ENCODE peak calls at places on chromosome 22, in seven cellular contexts. K is transverse colon, X is sigmoid colon, T is ovary, Y is prostate gland, O is HepG2, B is A549. L is an unnamed sample.

GRCh38 chr22:50267591-50268390 is 2.4 kb downstream of the MAPK11 start:
- DNase-seq in K (peak), X (peak), T (peak), Y (peak), O (no peak), B (no peak), L (no peak)

GRCh38 chr22:38180841-38181452 is 683 bp downstream of the PLA2G6 start:
- DNase-seq in K (peak), X (no peak), T (peak), Y (peak), O (no peak), B (no peak), L (no peak)

GRCh38 chr22:17264321-17265052 is 45.3 kb upstream of the ADA2 start:
- DNase-seq in K (no peak), X (no peak), T (peak), Y (no peak), O (no peak), B (no peak), L (no peak)

GRCh38 chr22:49946612-49947295 is 13.8 kb upstream of the PIM3 start:
- DNase-seq in K (peak), X (no peak), T (no peak), Y (no peak), O (peak), B (no peak), L (no peak)

GRCh38 chr22:32444068-32444467 is 20.2 kb downstream of the BPIFC start:
- DNase-seq in K (peak), X (no peak), T (no peak), Y (peak), O (peak), B (peak), L (no peak)

GRCh38 chr22:30602049-30602448 is 4.9 kb upstream of the TCN2 start:
- DNase-seq in K (no peak), X (no peak), T (no peak), Y (no peak), O (peak), B (no peak), L (no peak)

GRCh38 chr22:21960200-21961126 is 7.8 kb upstream of the PPM1F start:
- DNase-seq in K (no peak), X (no peak), T (no peak), Y (no peak), O (no peak), B (no peak), L (no peak)

GRCh38 chr22:17149073-17149815 is 9.8 kb downstream of the HDHD5 start:
- DNase-seq in K (peak), X (peak), T (no peak), Y (no peak), O (no peak), B (no peak), L (no peak)

GRCh38 chr22:21942407-21942895 is 10.2 kb downstream of the PPM1F start:
- DNase-seq in K (peak), X (peak), T (no peak), Y (no peak), O (no peak), B (peak), L (no peak)

GRCh38 chr22:36775966-36776669 is at the start of gene IFT27:
- DNase-seq in K (peak), X (peak), T (peak), Y (peak), O (peak), B (peak), L (peak)
- TF ChIP-seq POLR2A in K (peak), X (peak), T (peak), Y (peak), O (no peak), B (peak), L (peak)

DNA sequence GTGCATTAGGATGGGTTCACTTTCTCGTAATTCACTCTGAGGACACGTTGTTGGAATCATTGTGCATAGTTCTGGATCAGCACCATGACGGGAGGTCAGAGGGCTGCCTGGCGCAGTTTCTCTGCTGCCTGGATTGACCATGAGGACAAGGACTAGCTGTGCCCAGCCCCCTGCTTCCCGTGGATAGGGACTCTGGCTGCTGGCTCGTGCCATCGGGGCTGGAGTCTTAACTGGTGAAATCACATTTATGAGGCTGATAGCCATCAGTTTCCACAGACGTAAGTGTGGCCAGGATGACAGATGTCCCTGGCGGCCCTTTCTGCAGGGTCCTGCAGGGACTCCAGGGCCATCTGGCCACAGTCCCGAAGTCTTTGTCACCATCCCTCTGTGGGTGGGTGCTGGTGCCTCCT is 24.1 kb upstream of the GRAMD4 start:
- DNase-seq in K (no peak), X (peak), T (no peak), Y (no peak), O (no peak), B (no peak), L (no peak)
- TF ChIP-seq POLR2A in K (no peak), X (no peak), T (no peak), Y (no peak), O (no peak), B (no peak), L (no peak)

DNA sequence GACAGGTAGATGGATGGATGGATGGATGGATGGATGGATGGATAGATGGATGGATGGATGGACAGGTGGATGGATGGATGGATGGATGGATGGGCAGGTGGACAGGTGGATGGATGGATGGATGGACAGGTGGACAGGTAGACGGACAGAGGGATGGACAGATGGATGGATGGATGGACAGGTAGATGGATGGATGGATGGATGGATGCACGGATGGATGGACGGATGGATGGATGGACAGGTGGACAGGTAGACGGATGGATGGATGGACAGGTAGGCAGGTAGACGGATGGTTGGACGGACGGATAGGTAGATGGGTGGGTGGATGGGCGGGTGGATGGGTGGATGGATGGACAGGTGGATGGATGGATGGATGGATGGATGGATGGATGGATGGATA is 24.3 kb downstream of the PDGFB start:
- DNase-seq in K (no peak), X (peak), T (no peak), Y (no peak), O (no peak), B (no peak), L (no peak)
- TF ChIP-seq POLR2A in K (no peak), X (no peak), T (no peak), Y (no peak), O (no peak), B (no peak), L (no peak)

DNA sequence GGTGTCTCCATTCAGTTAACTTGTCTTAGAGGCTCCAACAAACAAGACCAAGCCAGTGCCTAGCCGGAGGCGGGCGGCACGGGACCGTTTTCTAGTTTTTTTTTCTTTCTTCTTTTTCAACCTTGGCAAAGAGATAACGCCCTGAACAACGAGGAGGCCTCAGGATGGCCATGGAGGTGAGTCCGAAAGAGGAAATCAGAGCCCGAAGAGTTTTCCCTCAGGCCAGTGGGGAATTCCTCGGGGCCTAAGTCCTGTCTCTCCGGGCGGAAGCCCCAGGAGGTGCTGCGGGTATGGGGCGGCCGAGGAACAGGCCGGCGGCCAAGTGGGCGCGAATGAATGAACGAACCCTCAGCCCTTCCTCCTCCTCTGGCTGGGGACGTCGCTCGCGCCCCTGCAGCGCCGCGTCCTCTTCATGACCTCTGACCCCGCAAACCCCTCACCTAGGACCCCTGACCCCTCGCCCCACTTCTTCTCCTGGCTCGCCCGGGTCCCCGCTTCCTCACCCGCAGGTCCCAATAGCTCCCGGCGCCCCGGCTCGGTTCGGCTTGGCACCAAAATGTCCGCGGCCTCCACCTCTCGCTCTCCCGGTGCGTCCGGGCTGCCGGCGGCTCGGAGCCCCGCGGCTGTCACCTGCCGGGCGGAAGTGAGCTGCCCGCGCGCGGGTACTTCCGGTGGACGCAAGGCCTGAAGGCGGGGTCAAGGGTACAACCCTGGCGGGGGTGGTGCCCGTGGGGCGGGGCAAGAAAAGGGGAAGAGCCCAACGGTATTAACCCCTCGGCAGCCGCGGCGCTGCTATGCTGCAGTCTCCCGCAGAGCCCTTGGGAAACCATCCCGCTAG is at the start of gene AP1B1:
- DNase-seq in K (peak), X (peak), T (peak), Y (peak), O (peak), B (peak), L (peak)
- TF ChIP-seq POLR2A in K (peak), X (peak), T (peak), Y (peak), O (peak), B (peak), L (peak)

DNA sequence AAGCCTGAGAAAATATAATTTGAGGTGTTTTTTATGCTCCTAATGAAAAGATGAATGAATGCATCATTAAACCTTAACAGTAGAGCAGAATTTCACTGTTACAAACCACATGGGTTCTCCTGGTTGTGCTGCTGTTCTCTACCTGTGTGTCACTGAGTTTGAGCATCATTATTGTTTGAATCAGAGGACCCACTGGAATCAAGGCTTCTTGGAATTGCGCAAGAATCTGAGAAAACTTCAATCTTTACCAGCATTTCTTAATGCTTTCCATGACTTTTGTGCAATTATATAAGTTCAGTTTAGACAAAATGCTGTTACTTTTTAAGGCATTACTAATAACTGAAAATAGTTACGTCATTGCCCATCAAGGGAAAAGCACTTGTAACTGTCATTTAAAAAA is 18.8 kb upstream of the RBX1 start:
- DNase-seq in K (no peak), X (no peak), T (no peak), Y (no peak), O (no peak), B (no peak), L (no peak)
- TF ChIP-seq POLR2A in K (no peak), X (no peak), T (no peak), Y (no peak), O (no peak), B (no peak), L (no peak)

GRCh38 chr22:45211435-45211834 is 29.3 kb downstream of the KIAA0930 start:
- DNase-seq in K (no peak), X (no peak), T (no peak), Y (no peak), O (no peak), B (no peak), L (no peak)

GRCh38 chr22:45212992-45213751 is 27.5 kb downstream of the KIAA0930 start:
- DNase-seq in K (peak), X (peak), T (no peak), Y (no peak), O (no peak), B (no peak), L (no peak)

GRCh38 chr22:45210577-45211431 is 29.9 kb downstream of the KIAA0930 start:
- DNase-seq in K (no peak), X (no peak), T (no peak), Y (no peak), O (no peak), B (no peak), L (no peak)

GRCh38 chr22:45211848-45212247 is 28.8 kb downstream of the KIAA0930 start:
- DNase-seq in K (no peak), X (no peak), T (no peak), Y (no peak), O (no peak), B (peak), L (no peak)

DNA sequence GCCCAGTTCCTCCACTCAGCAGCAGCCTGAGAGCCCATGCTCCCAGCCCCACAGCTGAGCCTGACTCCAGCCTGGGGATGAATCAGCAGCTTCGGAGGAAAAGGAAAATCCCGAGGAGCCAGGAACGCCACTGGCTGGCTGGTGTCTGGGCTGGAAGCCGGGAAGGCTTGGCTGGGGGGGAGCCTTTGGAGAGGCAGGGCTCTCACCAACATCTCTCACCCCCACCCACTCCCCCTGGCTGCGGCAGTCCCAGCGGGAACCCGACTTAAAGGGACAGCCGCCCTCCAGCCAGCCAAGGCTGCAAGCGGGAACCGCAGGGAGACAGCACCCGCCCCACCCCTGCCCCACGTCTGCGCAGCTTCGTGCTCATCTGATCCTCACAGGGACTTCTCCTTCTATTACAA is 28.4 kb downstream of the KIAA0930 start:
- DNase-seq in K (peak), X (peak), T (peak), Y (no peak), O (no peak), B (peak), L (no peak)
- TF ChIP-seq POLR2A in K (no peak), X (no peak), T (no peak), Y (no peak), O (no peak), B (peak), L (no peak)

DNA sequence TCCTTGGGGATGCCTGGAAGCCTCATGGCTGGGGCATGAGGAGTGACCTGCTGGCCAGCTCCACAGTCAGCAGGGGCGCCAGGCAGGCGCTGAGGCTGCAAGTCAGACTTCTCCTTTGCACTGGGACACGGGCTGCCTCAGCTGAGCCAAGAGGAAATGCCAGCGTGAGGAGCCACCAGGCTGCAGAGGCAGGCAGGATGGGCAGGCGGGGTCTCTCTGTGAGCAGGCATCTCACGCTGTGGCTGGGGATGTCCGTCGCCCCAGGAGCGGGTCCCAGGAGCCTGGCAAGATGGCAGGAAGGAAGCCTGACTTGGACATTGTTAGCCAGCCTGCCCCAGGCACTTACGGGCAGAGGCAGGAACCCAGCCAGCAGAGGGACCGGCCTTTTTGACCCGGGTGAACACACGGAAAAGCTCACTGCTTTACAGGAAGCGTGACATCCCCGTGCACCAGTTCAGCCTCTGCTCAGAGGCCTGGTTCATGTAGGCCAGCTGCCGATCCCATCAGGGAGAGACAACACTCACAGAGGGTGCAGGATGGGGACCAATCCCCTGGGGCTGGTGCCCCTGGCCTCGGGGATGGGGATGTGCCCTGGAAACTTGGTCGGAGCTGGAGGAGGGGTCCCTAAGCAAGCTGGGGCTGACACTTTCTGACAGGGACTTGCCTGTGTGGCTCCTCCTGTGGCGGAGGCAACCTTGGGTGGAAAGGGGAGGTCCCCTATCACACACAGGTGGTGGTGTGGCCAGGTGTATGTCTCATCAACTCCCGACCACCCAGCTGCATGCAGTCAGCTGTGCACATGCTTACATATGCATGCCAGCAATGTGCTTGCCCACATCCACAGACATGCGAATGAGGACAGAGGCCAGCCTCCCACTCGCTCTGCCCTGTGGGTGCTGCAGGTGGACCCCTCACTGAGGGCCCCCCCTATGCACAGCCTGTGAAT is 10.0 kb downstream of the GNB1L start:
- DNase-seq in K (no peak), X (peak), T (no peak), Y (peak), O (no peak), B (no peak), L (no peak)
- TF ChIP-seq POLR2A in K (no peak), X (no peak), T (no peak), Y (no peak), O (no peak), B (no peak), L (no peak)

GRCh38 chr22:23909258-23909898 is 15.2 kb downstream of the MIF start:
- DNase-seq in K (no peak), X (no peak), T (no peak), Y (no peak), O (no peak), B (no peak), L (no peak)
- TF ChIP-seq POLR2A in K (peak), X (no peak), T (no peak), Y (no peak), O (no peak), B (no peak), L (no peak)

L was measured in GM12892.